ENCODE peak calls at places on chromosomes 4 and X, in four cellular contexts. W, H, B and K are unnamed samples.

GRCh38 chrX:24395775-24396174 is 35.3 kb downstream of the SUPT20HL1 start:
- DNase-seq in H (peak; percentile 57), B (no peak), W (peak; percentile 43), K (peak; percentile 40)

GRCh38 chrX:150482537-150483217 is 85.7 kb upstream of the MTM1 start:
- DNase-seq in B (no peak), W (peak; percentile 9), H (peak; percentile 59), K (peak; percentile 53)

GRCh38 chr4:151415978-151416377 is 7.0 kb downstream of the FHIP1A start:
- DNase-seq in W (no peak), B (no peak), H (no peak), K (no peak)

GRCh38 chr4:66373268-66373667 is 703.0 kb upstream of the EPHA5 start:
- DNase-seq in W (no peak), H (no peak), B (no peak), K (no peak)

GRCh38 chr4:40915318-40916217 is 165.8 kb downstream of the NSUN7 start:
- DNase-seq in B (no peak), W (no peak), H (no peak), K (no peak)

GRCh38 chrX:152907084-152907651 is 9.3 kb downstream of the ZNF185 start:
- DNase-seq in W (no peak), H (no peak), B (no peak), K (peak; percentile 49)

GRCh38 chr4:522911-523443 is 24.0 kb downstream of the PIGG start:
- DNase-seq in W (no peak), H (no peak), B (no peak), K (no peak)

GRCh38 chr4:138555584-138555983 is 313.4 kb upstream of the SLC7A11 start:
- DNase-seq in B (no peak), H (no peak), W (peak; percentile 45), K (no peak)

GRCh38 chrX:8726031-8726652 is 5.8 kb downstream of the ANOS1 start:
- DNase-seq in B (no peak), H (no peak), W (no peak), K (no peak)

GRCh38 chr4:92305148-92305877 is 1.5 kb downstream of the GRID2 start:
- DNase-seq in H (peak; percentile 10), W (no peak), B (peak; percentile 93), K (no peak)

GRCh38 chr4:111678908-111679307 is 466.3 kb upstream of the FAM241A start:
- DNase-seq in W (no peak), H (no peak), B (no peak), K (no peak)

GRCh38 chrX:72676465-72676864 is 37.6 kb downstream of the PHKA1 start:
- DNase-seq in H (peak; percentile 18), W (no peak), B (no peak), K (no peak)

GRCh38 chr4:121951570-121952110 is at the start of gene TRPC3:
- DNase-seq in H (no peak), B (peak; percentile 72), W (no peak), K (peak; percentile 45)

GRCh38 chrX:72641601-72642000 is 69.0 kb upstream of the HDAC8 start:
- DNase-seq in B (no peak), W (no peak), H (no peak), K (no peak)

GRCh38 chr4:152540293-152540674 is 4.4 kb upstream of the FBXW7 start:
- DNase-seq in W (peak; percentile 23), H (no peak), B (peak; percentile 48), K (no peak)

GRCh38 chr4:74503580-74503979 is 58.6 kb downstream of the AREG start:
- DNase-seq in H (no peak), W (peak; percentile 8), B (no peak), K (no peak)

GRCh38 chrX:94492541-94492940 is 818.5 kb downstream of the FAM133A start:
- DNase-seq in H (no peak), B (peak; percentile 46), W (no peak), K (no peak)

GRCh38 chr4:173288698-173289350 is 45.3 kb downstream of the HMGB2 start:
- DNase-seq in B (no peak), W (no peak), H (no peak), K (no peak)

GRCh38 chr4:147318581-147318980 is 162.3 kb upstream of the EDNRA start:
- DNase-seq in B (no peak), H (no peak), W (no peak), K (no peak)

GRCh38 chrX:81121513-81122363 is 80.0 kb downstream of the HMGN5 start:
- DNase-seq in W (peak; percentile 41), H (peak; percentile 71), B (peak; percentile 89), K (peak; percentile 89)

GRCh38 chr4:181753189-181753588 is 490.0 kb upstream of the TENM3 start:
- DNase-seq in B (no peak), W (no peak), H (no peak), K (no peak)

GRCh38 chr4:52253025-52253424 is 201.9 kb downstream of the SPATA18 start:
- DNase-seq in B (no peak), W (no peak), H (no peak), K (no peak)

DNA sequence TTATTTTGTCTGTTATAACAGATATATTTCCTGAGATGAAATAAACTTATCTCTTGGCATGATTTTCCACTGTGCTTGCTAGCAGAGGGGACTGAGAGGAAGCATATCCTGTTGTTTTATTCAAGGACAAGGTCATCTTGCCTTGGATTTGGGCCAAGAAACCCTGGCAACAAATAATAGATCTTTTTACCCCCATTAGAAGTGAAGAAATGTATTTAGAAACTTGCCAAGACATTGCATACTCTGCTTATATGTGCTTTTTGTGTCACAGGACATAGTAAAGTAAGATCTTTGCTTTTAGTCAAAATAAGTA is 170.2 kb downstream of the RAPGEF2 start:
- DNase-seq in H (no peak), B (no peak), W (peak; percentile 67), K (no peak)
- TF ChIP-seq HDAC2 in H (no peak), B (no peak), W (no peak), K (no peak)

GRCh38 chrX:38717871-38718270 is 83.4 kb upstream of the MID1IP1 start:
- DNase-seq in B (no peak), H (peak; percentile 9), W (peak; percentile 16), K (peak; percentile 54)
- TF ChIP-seq HDAC2 in B (no peak), H (no peak), W (no peak), K (no peak)

DNA sequence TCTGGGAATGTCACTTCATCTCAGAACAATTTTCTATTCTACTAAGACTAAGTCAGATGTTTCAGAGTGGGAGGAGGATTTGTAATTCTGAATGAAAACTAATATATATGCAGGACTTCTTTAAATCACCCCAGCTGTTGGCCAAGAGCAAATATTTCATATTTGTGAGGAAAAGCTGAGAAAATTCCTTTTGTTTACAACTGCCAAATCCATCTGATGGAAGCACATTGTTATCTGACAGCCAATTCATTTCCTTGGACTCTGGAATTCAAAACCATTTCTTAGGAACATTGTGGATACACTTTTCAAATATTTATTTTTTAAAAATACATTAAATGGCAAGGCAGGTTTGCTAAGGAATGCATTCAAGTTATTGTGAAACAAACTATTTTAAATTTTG is 8.0 kb downstream of the SLIT2 start:
- DNase-seq in H (no peak), W (no peak), B (no peak), K (no peak)
- TF ChIP-seq HDAC2 in H (no peak), W (no peak), B (no peak), K (no peak)

GRCh38 chrX:143633530-143634372 is 2.1 kb downstream of the SLITRK4 start:
- DNase-seq in W (no peak), H (no peak), B (peak; percentile 51), K (no peak)
- TF ChIP-seq HDAC2 in W (no peak), H (no peak), B (no peak), K (no peak)

GRCh38 chr4:70901984-70902576 is at the start of gene MOB1B:
- DNase-seq in B (peak; percentile 91), H (peak; percentile 73), W (peak; percentile 77), K (peak; percentile 88)

GRCh38 chr4:70903282-70903603 is 1.1 kb downstream of the MOB1B start:
- DNase-seq in B (no peak), H (no peak), W (no peak), K (peak; percentile 89)

GRCh38 chr4:70901607-70901983 is 574 bp upstream of the MOB1B start:
- DNase-seq in H (no peak), B (no peak), W (peak; percentile 17), K (no peak)

DNA sequence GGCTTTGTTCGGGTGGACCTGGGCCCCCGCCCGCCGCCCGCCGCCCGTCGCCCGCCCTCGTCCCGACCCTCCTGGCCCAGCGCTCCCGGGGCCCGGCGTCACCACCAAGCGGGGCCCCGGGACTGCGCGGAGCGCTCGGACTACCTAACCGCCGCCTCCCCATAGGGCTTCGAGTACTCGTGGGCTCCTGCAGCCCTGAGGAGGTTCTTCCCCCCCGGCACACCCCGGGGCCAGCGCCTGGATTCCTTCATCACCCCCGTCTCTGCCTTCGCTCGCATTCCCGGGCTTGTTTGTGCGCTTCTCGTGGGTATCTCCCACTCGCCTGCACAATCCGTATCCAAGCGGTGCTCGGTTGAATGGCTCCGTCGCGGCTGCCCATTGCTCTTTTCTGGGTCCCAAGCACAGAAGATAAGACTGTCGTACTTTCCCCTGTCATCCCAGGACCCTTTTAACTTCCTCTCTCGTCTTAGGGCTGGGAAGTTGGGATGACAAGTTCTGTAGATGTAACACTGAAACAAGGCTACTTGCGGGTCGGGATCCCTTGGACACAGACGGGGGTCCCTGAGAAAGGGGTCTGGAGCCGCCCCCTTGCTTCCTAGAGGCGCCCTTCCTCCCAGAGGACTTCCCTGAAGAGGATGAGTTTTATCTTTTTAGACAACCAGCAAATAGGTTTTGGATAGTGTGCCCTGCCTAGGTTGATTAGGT is 560 bp downstream of the MOB1B start:
- DNase-seq in W (no peak), B (no peak), H (peak; percentile 28), K (peak; percentile 61)
- TF ChIP-seq HDAC2 in W (no peak), B (no peak), H (no peak), K (no peak)

GRCh38 chr4:4666187-4666586 is 124.3 kb upstream of the STX18 start:
- DNase-seq in H (no peak), B (no peak), W (no peak), K (no peak)
- TF ChIP-seq HDAC2 in H (no peak), B (no peak), W (no peak), K (no peak)